ENCODE peak calls at places on chromosomes 7 and 10, in six cellular contexts. M is fibroblast of lung, G is heart left ventricle, Z is spleen, K is ovary, C is ascending aorta. I is an unnamed sample. For H3K4me1, the result is how much of the 10 kb centered on the place peaks cover.

GRCh38 chr10:77641788-77642397 is 4.3 kb upstream of the KCNMA1 start:
- DNase-seq in Z (no peak), C (no peak), M (peak), K (peak), G (peak), I (peak)

GRCh38 chr10:7513936-7514335 is 103.1 kb upstream of the SFMBT2 start:
- DNase-seq in Z (no peak), G (no peak), C (no peak), K (no peak), M (no peak), I (no peak)

GRCh38 chr7:76048668-76048988 is 722 bp downstream of the MDH2 start:
- DNase-seq in M (no peak), Z (no peak), C (no peak), G (no peak), K (no peak), I (no peak)

GRCh38 chr7:138125598-138126111 is 49.4 kb downstream of the AKR1D1 start:
- DNase-seq in C (no peak), M (peak), K (no peak), G (no peak), Z (no peak), I (peak)

GRCh38 chr7:70701487-70701886 is 430.5 kb upstream of the GALNT17 start:
- DNase-seq in C (no peak), K (no peak), M (no peak), Z (no peak), G (no peak), I (no peak)

GRCh38 chr10:22620929-22621328 is 93.4 kb downstream of the PIP4K2A start:
- DNase-seq in G (no peak), Z (no peak), C (no peak), K (no peak), M (no peak), I (no peak)

GRCh38 chr7:30598121-30598876 is 3.6 kb downstream of the GARS1 start:
- DNase-seq in G (no peak), Z (no peak), M (peak), C (no peak), K (no peak), I (no peak)

GRCh38 chr10:66714741-66715140 is 211.1 kb upstream of the LRRTM3 start:
- DNase-seq in M (peak), K (no peak), Z (no peak), C (no peak), G (no peak), I (no peak)

GRCh38 chr10:86003201-86003621 is 363.4 kb downstream of the GRID1 start:
- DNase-seq in M (no peak), K (no peak), Z (no peak), G (peak), C (no peak), I (no peak)

GRCh38 chr10:133039107-133039822 is 48.5 kb upstream of the ADGRA1 start:
- DNase-seq in Z (no peak), K (no peak), G (no peak), M (no peak), C (no peak), I (no peak)

GRCh38 chr7:128453836-128454804 is 1.6 kb upstream of the HILPDA start:
- DNase-seq in M (peak), K (peak), C (peak), G (peak), Z (peak), I (no peak)

GRCh38 chr7:44286182-44286617 is 39.2 kb downstream of the CAMK2B start:
- DNase-seq in K (peak), Z (peak), C (peak), G (peak), M (no peak), I (peak)

GRCh38 chr10:21626457-21627161 is 92.6 kb downstream of the MLLT10 start:
- DNase-seq in K (no peak), M (peak), C (no peak), Z (no peak), G (no peak), I (no peak)

GRCh38 chr10:33335550-33335799 is 1.0 kb upstream of the NRP1 start:
- DNase-seq in M (no peak), C (no peak), Z (no peak), K (no peak), G (no peak), I (peak)

GRCh38 chr10:17357781-17358180 is 96.6 kb downstream of the ST8SIA6 start:
- DNase-seq in K (no peak), M (no peak), Z (no peak), G (no peak), C (no peak), I (no peak)

GRCh38 chr10:15211464-15211979 is 43.0 kb upstream of the NMT2 start:
- DNase-seq in Z (no peak), G (no peak), M (peak), K (no peak), C (no peak), I (peak)

GRCh38 chr10:31701546-31701945 is 227.1 kb downstream of the ARHGAP12 start:
- DNase-seq in Z (no peak), C (no peak), G (no peak), K (no peak), M (no peak), I (no peak)

GRCh38 chr10:96992721-96993120 is 160.6 kb downstream of the LCOR start:
- DNase-seq in M (no peak), C (no peak), G (no peak), Z (no peak), K (no peak), I (no peak)

GRCh38 chr7:155247479-155248365 is 50.0 kb upstream of the INSIG1 start:
- DNase-seq in Z (peak), M (no peak), G (no peak), K (no peak), C (no peak), I (no peak)

GRCh38 chr7:128795129-128795528 is 3.4 kb downstream of the CCDC136 start:
- DNase-seq in K (no peak), Z (no peak), M (no peak), G (no peak), C (no peak), I (no peak)

GRCh38 chr7:76265299-76265698 is 37.2 kb upstream of the HSPB1 start:
- DNase-seq in M (no peak), Z (no peak), K (no peak), G (no peak), C (no peak), I (no peak)

GRCh38 chr10:96509017-96509641 is 4.6 kb downstream of the TLL2 start:
- DNase-seq in Z (no peak), K (no peak), C (no peak), G (no peak), M (peak), I (peak)

GRCh38 chr10:57696641-57697040 is 571.1 kb downstream of the IPMK start:
- DNase-seq in C (no peak), Z (no peak), K (no peak), M (peak), G (no peak), I (peak)

GRCh38 chr10:75431180-75432111 is at the start of gene LRMDA:
- DNase-seq in G (peak), M (no peak), C (no peak), Z (peak), K (peak), I (no peak)

GRCh38 chr10:21907436-21907835 is 96.1 kb downstream of the DNAJC1 start:
- DNase-seq in Z (no peak), M (no peak), G (no peak), K (no peak), C (no peak), I (no peak)

GRCh38 chr10:104614245-104614831 is 26.8 kb upstream of the SORCS3 start:
- DNase-seq in M (no peak), Z (no peak), G (no peak), C (no peak), K (no peak), I (no peak)

GRCh38 chr7:8931906-8932646 is 498.7 kb downstream of the NXPH1 start:
- DNase-seq in C (no peak), Z (no peak), G (no peak), K (no peak), M (peak), I (no peak)

GRCh38 chr7:104859754-104860426 is 154.1 kb upstream of the KMT2E start:
- DNase-seq in M (no peak), G (no peak), K (no peak), Z (no peak), C (no peak), I (no peak)

GRCh38 chr10:28841625-28842024 is 164.3 kb downstream of the BAMBI start:
- DNase-seq in C (no peak), M (peak), K (no peak), G (no peak), Z (no peak), I (peak)

GRCh38 chr7:120185940-120186682 is 86.9 kb upstream of the KCND2 start:
- DNase-seq in Z (no peak), K (no peak), C (no peak), G (no peak), M (no peak), I (no peak)

GRCh38 chr7:130954918-130955559 is 221.0 kb upstream of the KLF14 start:
- DNase-seq in C (no peak), G (no peak), M (no peak), K (no peak), Z (no peak), I (no peak)
- H3K4me1 ChIP-seq in C (under half), G (under half), M (under half), K (under half), Z (half or more), I (under half)

GRCh38 chr10:43407576-43408330 is 1.2 kb downstream of the HNRNPF start:
- DNase-seq in M (peak), G (peak), Z (peak), C (peak), K (peak), I (peak)
- H3K4me1 ChIP-seq in M (under half), G (under half), Z (half or more), C (under half), K (under half), I (under half)

GRCh38 chr7:106067678-106068077 is 44.4 kb downstream of the SYPL1 start:
- DNase-seq in Z (no peak), C (no peak), G (no peak), M (no peak), K (no peak), I (no peak)
- H3K4me1 ChIP-seq in Z (half or more), C (under half), G (under half), M (under half), K (under half), I (under half)

DNA sequence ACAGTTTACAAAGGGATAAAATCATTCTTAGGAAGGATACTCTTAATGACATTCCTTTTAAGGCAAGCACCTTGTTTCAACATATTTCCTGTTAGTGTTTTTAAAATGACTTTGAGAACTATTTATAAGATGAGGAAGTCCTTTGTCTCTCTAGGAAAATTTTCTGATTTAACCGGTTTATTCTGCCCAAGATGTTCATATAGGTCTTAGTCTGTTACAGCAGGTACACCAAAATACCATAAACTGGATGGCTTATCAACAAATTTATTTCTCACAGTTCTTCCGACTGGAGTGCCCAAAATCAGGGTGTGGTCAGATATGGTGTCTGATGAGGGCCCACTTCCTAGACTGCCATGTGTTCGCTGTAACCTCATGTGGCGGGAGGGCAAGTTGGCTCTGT is 77.9 kb downstream of the GSAP start:
- DNase-seq in M (no peak), C (no peak), G (no peak), Z (no peak), K (no peak), I (no peak)
- H3K4me1 ChIP-seq in M (under half), C (under half), G (under half), Z (under half), K (under half), I (under half)

GRCh38 chr10:128599538-128599937 is 473.3 kb upstream of the MKI67 start:
- DNase-seq in C (no peak), G (no peak), Z (no peak), K (no peak), M (no peak), I (no peak)
- H3K4me1 ChIP-seq in C (under half), G (under half), Z (under half), K (under half), M (under half), I (under half)

GRCh38 chr7:22860337-22860736 is 37.7 kb upstream of the TOMM7 start:
- DNase-seq in G (no peak), C (no peak), K (no peak), Z (no peak), M (no peak), I (no peak)
- H3K4me1 ChIP-seq in G (under half), C (half or more), K (under half), Z (under half), M (under half), I (under half)

GRCh38 chr7:114931656-114932011 is 9.7 kb downstream of the MDFIC start:
- DNase-seq in M (no peak), C (no peak), Z (no peak), G (no peak), K (no peak), I (no peak)

GRCh38 chr7:114934758-114935157 is 12.9 kb downstream of the MDFIC start:
- DNase-seq in M (peak), K (no peak), Z (no peak), C (no peak), G (no peak), I (no peak)

GRCh38 chr7:114933665-114934064 is 11.8 kb downstream of the MDFIC start:
- DNase-seq in K (no peak), G (no peak), M (no peak), Z (no peak), C (no peak), I (no peak)

GRCh38 chr7:114930829-114931655 is 9.1 kb downstream of the MDFIC start:
- DNase-seq in M (peak), G (no peak), C (no peak), K (no peak), Z (no peak), I (no peak)

GRCh38 chr7:114934074-114934473 is 12.2 kb downstream of the MDFIC start:
- DNase-seq in K (no peak), C (no peak), G (no peak), M (no peak), Z (no peak), I (no peak)
- H3K4me1 ChIP-seq in K (under half), C (under half), G (under half), M (under half), Z (half or more), I (under half)

GRCh38 chr10:94627511-94627910 is 56.0 kb upstream of the CYP2C18 start:
- DNase-seq in K (no peak), Z (no peak), G (no peak), C (no peak), M (no peak), I (no peak)
- H3K4me1 ChIP-seq in K (under half), Z (under half), G (under half), C (under half), M (under half), I (under half)

GRCh38 chr7:1460757-1461639 is 1.7 kb upstream of the MICALL2 start:
- DNase-seq in C (peak), K (peak), M (peak), G (peak), Z (peak), I (no peak)

GRCh38 chr7:1459512-1459892 is 232 bp upstream of the MICALL2 start:
- DNase-seq in C (peak), Z (peak), G (peak), M (peak), K (peak), I (no peak)

GRCh38 chr7:1461640-1462375 is 2.5 kb upstream of the MICALL2 start:
- DNase-seq in G (no peak), C (no peak), K (no peak), Z (no peak), M (no peak), I (no peak)

GRCh38 chr7:1458676-1459511 is at the start of gene MICALL2:
- DNase-seq in G (peak), Z (peak), C (peak), K (peak), M (peak), I (peak)

DNA sequence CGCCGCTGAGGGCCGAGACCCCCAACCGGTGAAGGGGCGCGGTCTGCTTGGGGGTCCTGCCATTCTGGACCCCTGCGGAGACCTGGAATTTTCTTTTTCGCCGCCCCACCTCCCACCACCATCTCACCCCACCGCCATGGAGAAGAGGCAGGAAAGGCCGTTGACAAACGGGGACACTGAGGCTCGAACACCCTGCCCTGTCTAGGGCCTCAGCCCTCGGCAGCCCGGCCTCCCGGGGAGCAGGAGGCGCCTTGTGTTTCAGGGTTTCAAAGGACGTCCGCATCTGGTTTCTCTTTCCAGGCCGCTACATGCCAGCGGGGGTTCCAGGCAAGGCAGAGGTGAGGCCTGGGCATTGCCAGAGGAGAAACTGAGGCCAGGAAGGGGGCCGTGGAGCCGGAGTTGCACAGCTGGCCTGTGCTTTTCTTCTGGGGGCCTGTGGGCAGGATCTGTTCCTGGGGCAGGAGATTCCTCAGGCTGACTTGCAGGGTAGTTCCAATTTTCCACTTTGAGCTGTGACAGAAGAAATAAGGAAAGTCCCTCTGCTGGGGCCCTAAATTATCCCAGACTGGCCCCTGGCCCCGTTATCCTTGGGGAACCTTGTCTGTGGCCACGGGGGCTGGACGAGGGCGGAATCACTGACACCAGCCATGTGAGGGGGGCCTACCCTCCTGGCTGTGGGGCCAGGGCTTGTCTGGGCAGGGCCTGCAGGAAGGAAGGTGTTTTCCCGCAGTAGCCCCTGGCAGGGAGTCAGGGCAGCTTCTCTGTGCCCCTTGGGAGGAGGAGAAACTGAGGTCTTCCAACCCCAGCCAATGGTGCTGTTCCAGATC is 873 bp upstream of the MICALL2 start:
- DNase-seq in C (no peak), G (no peak), Z (peak), M (no peak), K (peak), I (peak)
- H3K4me1 ChIP-seq in C (under half), G (under half), Z (half or more), M (under half), K (under half), I (under half)

I was measured in SJSA1.